ENCODE peak calls at places on chromosomes 1 and 21, in five cellular contexts. C, I, F, R and D are unnamed samples.

GRCh38 chr1:108816049-108816882 is 40.6 kb downstream of the AKNAD1 start:
- DNase-seq in C (peak), R (no peak), F (peak), I (peak), D (peak)

GRCh38 chr1:19325958-19326747 is 14.0 kb downstream of the SLC66A1 start:
- DNase-seq in F (no peak), R (no peak), C (no peak), I (no peak), D (no peak)

GRCh38 chr21:26028183-26028582 is 142.4 kb downstream of the APP start:
- DNase-seq in I (no peak), R (no peak), C (no peak), F (no peak), D (no peak)

GRCh38 chr1:37850352-37850955 is 8.9 kb downstream of the MTF1 start:
- DNase-seq in R (no peak), C (no peak), I (no peak), F (no peak), D (no peak)

GRCh38 chr1:201408176-201408814 is 9.2 kb upstream of the LAD1 start:
- DNase-seq in R (peak), F (peak), C (peak), I (peak), D (no peak)

GRCh38 chr1:234484218-234484617 is 5.2 kb upstream of the TARBP1 start:
- DNase-seq in F (no peak), C (no peak), I (no peak), R (no peak), D (no peak)

GRCh38 chr1:88661188-88661587 is 22.9 kb upstream of the PKN2 start:
- DNase-seq in I (no peak), C (no peak), F (no peak), R (no peak), D (no peak)

GRCh38 chr1:211726467-211726866 is 51.0 kb upstream of the NEK2 start:
- DNase-seq in I (no peak), R (no peak), C (no peak), F (no peak), D (no peak)

GRCh38 chr1:183302452-183303324 is 115.5 kb downstream of the NMNAT2 start:
- DNase-seq in F (no peak), C (no peak), R (no peak), I (no peak), D (no peak)

GRCh38 chr1:201774224-201774982 is 54.6 kb upstream of the IPO9 start:
- DNase-seq in I (no peak), R (no peak), F (no peak), C (no peak), D (no peak)

GRCh38 chr1:28199328-28200233 is 23.1 kb upstream of the PTAFR start:
- DNase-seq in C (no peak), R (no peak), I (no peak), F (no peak), D (no peak)

GRCh38 chr1:151984313-151984956 is 9.2 kb downstream of the S100A10 start:
- DNase-seq in I (no peak), C (no peak), R (no peak), F (no peak), D (no peak)

GRCh38 chr1:168488153-168488552 is 55.6 kb downstream of the XCL2 start:
- DNase-seq in C (peak), I (no peak), R (no peak), F (no peak), D (peak)

GRCh38 chr1:216766633-216767325 is 43.5 kb upstream of the ESRRG start:
- DNase-seq in I (no peak), F (no peak), C (no peak), R (no peak), D (no peak)

GRCh38 chr21:46304955-46305354 is 18.7 kb downstream of the C21orf58 start:
- DNase-seq in I (no peak), R (no peak), C (no peak), F (no peak), D (no peak)

GRCh38 chr1:16248007-16248436 is 11.0 kb upstream of the CPLANE2 start:
- DNase-seq in F (no peak), C (peak), R (peak), I (no peak), D (no peak)

GRCh38 chr1:223479261-223479660 is 86.0 kb downstream of the CCDC185 start:
- DNase-seq in C (no peak), F (no peak), R (no peak), I (no peak), D (no peak)

GRCh38 chr1:86515597-86515996 is 31.3 kb upstream of the CLCA4 start:
- DNase-seq in R (no peak), I (no peak), C (no peak), F (no peak), D (no peak)

GRCh38 chr1:1137256-1138045 is 21.6 kb upstream of the C1orf159 start:
- DNase-seq in C (no peak), R (no peak), F (no peak), I (no peak), D (no peak)

GRCh38 chr1:154403983-154404382 is 1.2 kb upstream of the IL6R start:
- DNase-seq in F (no peak), C (no peak), I (no peak), R (no peak), D (peak)

GRCh38 chr1:154405762-154406571 is 824 bp downstream of the IL6R start:
- DNase-seq in C (peak), I (peak), F (peak), R (peak), D (peak)

GRCh38 chr1:154404511-154404931 is 622 bp upstream of the IL6R start:
- DNase-seq in F (no peak), C (no peak), R (peak), I (no peak), D (peak)

GRCh38 chr1:154406572-154406879 is 1.4 kb downstream of the IL6R start:
- DNase-seq in R (no peak), I (no peak), C (no peak), F (no peak), D (no peak)

GRCh38 chr1:154404984-154405761 is at the start of gene IL6R:
- DNase-seq in C (peak), I (peak), R (peak), F (peak), D (peak)
- TF ChIP-seq CTCF in C (peak), I (peak), R (peak), F (peak), D (peak)

GRCh38 chr21:36169465-36170128 is 13.0 kb downstream of the DOP1B start:
- DNase-seq in R (peak), I (peak), C (no peak), F (peak), D (no peak)
- TF ChIP-seq CTCF in R (no peak), I (no peak), C (no peak), F (peak), D (no peak)

DNA sequence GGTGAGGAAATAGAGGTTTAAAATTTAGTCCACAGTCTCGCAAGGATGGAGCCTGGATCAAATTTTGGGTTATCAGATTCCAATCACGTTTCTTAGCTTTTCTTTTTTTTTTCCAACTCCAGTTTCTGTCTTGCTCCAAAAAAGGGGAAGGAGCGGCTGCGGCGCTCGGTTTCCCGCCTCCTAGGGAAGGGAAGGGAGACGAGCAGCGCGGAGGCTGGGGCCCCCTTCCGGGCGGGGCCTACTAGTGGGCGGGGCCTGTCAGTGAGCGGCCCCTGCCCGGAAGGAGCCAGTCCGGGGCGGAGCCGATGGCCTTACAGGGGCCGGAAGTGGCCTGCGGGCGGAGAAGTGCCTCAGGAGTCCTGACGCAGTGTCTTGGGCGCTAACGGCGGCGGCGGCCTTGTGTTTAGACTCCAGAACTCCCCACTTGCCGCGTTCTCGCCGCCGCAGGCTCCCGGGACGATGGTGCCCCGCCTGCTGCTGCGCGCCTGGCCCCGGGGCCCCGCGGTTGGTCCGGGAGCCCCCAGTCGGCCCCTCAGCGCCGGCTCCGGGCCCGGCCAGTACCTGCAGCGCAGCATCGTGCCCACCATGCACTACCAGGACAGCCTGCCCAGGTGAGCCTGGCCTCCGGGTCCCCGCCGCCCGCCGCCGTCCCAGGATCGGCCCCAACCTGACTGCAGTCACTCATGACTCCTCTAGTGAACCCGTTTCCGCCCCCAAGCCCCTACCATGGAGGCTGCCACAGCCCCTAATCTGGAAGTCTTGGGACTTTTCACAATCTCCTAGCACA is at the start of gene CPT2:
- DNase-seq in C (peak), I (peak), R (peak), F (peak), D (peak)
- TF ChIP-seq CTCF in C (no peak), I (peak), R (peak), F (peak), D (no peak)

DNA sequence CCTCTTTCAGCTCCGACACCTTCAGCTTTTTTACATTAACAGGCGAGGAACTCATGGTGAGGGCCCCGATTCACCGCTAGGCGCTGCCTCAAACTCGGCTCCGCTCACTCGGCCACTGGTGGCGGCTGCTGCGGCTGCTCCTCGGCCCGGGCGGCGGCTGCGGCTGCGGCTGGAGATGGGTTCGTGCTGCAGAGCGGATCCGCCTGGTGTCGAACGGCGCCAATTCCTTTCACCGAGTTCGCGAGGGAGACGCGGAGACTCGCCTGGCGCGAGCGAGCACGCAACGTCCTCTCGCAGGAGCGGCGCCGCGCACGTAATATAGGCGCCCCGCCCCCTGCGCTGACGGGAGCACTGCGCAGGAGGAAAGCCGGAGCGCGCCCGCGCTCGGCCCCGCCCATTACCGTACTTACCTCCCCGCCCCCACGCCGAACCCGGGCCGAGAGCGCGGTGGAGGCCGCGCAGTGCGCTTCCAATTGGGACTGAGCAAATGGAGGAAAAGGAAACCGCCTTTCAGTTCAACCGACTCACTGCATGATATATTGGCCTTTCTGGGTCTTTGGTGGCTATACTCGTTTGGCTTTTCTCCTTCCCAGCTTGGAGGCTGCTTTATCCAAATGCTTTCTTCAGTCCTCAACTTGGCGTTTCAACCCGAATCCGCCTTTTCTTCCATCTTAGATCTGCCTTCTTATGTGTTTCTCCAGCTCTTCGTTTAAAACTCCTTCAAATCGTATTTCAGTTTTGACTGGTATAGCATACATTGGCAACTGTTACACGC is at the start of gene HNRNPU:
- DNase-seq in F (peak), C (peak), R (peak), I (peak), D (peak)
- TF ChIP-seq CTCF in F (peak), C (peak), R (peak), I (peak), D (peak)

GRCh38 chr1:228139406-228139930 is 611 bp upstream of the GUK1 start:
- DNase-seq in C (no peak), I (no peak), F (no peak), R (no peak), D (no peak)

GRCh38 chr1:228140724-228141081 is 624 bp downstream of the GUK1 start:
- DNase-seq in I (no peak), F (peak), C (no peak), R (no peak), D (no peak)

GRCh38 chr1:228141871-228142615 is 2.0 kb downstream of the GUK1 start:
- DNase-seq in R (no peak), F (no peak), I (no peak), C (peak), D (peak)

GRCh38 chr1:228141082-228141870 is 1.2 kb downstream of the GUK1 start:
- DNase-seq in I (peak), R (peak), C (peak), F (peak), D (peak)

DNA sequence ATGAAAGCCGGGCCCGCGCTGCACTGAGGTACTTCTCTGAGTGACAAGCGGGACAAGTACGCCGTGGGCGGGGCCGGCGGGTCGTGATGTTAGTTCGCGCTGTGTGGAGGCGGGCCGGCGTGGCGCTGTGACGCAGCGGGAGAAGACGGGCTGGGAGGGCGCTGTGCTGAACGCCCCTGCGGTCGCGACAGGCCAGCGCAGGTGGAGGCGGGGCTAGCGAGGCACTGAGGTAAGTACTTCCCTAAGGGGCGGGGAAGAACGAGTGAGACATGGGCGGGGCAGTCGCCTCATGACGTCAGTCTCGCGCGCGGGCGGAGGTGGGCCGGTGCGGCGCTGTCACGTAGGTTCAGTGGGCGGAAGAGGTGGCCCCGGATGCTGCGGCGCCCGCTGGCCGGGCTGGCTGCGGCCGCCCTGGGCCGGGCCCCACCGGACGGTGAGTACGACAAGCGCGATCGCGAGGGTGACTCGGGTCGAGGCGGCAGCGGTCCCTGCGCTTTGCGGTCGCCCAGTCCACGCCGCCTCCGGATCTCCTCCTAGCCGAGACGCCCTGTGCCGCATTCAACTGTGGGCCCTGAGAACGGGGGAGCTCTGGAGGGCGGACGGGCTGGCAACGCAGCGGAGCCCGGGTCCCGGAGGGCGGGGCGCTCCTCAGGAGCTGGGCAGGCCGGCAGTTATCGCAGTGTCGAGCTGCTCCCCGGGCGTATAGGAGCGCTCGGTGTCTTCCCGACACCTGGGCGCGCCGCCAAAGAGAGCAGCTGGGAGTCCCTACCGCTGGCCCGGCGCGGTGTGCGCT is at the start of gene GUK1:
- DNase-seq in F (peak), C (peak), R (peak), I (peak), D (peak)
- TF ChIP-seq CTCF in F (peak), C (peak), R (peak), I (peak), D (no peak)

DNA sequence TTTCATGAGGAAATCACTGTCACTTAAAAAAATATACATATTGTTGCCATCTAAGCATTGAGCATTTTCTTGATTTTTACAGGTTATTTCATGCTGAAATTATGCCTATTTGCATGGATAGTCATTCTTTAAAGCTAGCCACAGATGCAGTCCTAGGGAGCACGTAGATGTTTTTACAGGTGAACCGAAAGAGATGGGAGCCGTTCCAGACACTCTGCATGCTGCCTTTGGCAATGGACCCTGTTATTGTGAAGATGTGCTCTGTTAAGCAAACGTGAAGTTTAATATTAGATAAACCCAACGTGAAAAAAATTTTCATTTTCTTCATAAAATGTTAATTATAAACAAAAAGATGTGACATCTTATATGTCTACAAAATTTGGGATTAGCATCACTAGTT is 7.1 kb downstream of the PROX1 start:
- DNase-seq in C (no peak), F (no peak), R (no peak), I (no peak), D (no peak)
- TF ChIP-seq CTCF in C (no peak), F (no peak), R (no peak), I (no peak), D (no peak)

DNA sequence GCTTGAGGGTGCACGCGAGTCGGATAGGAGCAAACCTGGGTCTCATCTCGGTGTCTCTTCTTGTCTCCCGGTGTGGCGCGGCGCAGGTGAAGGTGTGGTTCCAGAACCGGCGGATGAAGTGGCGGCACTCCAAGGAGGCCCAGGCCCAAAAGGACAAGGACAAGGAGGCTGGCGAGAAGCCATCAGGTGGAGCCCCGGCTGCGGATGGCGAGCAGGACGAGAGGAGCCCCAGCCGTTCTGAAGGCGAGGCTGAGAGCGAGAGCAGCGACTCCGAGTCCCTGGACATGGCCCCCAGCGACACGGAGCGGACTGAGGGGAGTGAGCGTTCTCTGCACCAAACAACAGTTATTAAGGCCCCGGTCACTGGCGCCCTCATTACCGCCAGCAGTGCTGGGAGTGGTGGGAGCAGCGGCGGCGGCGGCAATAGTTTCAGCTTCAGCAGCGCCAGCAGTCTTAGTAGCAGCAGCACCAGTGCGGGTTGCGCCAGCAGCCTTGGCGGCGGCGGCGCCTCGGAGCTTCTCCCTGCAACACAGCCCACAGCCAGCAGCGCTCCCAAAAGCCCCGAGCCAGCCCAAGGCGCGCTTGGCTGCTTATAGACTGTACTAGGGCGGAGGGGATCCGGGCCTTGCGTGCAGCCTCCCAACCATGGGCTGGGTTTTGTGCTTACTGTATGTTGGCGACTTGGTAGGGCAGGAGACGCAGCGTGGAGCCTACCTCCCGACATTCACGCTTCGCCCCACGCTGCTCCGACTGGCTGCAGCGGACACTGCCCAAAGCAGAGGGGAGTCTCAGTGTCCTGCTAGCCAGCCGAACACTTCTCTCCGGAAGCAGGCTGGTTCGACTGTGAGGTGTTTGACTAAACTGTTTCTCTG is 5.1 kb downstream of the HLX start:
- DNase-seq in C (peak), F (no peak), I (no peak), R (no peak), D (no peak)
- TF ChIP-seq CTCF in C (no peak), F (no peak), I (no peak), R (no peak), D (no peak)

DNA sequence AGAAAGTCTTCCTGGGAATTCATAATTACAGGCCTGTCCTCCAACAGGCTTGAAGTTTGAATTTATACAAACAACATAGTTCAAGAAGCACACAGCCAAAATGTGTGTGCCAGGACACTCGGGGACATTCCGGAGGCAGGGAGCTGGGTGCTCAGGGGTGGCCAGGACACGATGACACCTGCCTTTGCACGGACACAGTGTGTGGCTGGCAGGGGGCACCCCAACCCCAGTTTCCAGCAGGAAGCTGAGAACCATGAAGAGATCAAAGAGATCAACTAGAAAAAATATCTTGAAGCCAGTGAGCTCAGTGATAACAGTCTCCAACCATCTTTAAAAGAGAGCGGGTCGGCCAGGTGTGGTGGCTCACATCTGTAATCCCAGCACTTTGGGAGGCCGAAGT is 32.5 kb upstream of the TRAPPC10 start:
- DNase-seq in F (no peak), C (no peak), I (no peak), R (no peak), D (no peak)
- TF ChIP-seq CTCF in F (no peak), C (no peak), I (no peak), R (no peak), D (no peak)

DNA sequence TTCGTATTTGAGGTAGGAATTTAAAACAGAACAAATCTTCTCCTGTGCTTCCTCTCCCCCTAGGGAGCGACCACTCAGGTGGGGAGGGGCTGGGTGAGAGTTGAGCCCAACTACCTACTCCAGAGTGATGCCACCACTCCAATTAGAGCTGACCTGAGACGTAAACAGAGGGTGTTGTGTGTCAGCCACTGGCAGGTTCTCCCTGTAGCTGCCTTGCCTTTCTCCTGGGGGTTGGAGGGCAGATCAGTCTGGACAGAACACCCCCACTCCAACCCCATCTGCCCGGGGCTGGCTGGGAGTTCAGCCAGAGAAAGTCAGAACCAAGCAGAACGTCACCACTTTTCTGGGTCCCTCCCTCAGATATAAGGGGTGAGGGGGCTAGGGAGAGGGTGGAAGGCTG is 2.0 kb downstream of the HPDL start:
- DNase-seq in R (no peak), I (no peak), F (no peak), C (no peak), D (no peak)
- TF ChIP-seq CTCF in R (no peak), I (no peak), F (no peak), C (no peak), D (no peak)